ENCODE peak calls at places on chromosome 18, in nine cellular contexts. P is H54, L is spleen, T is Peyer's patch, W is IMR-90, R is H1, G is breast epithelium, D is tibial nerve, Q is GM12892. K is an unnamed sample.

GRCh38 chr18:11872479-11873136 is 21.4 kb downstream of the CHMP1B start:
- DNase-seq in P (no peak), L (no peak), T (no peak), W (no peak), R (no peak), G (no peak), D (no peak), Q (no peak), K (no peak)

GRCh38 chr18:58451972-58452334 is 176.9 kb downstream of the ALPK2 start:
- DNase-seq in P (no peak), L (no peak), T (no peak), W (no peak), R (no peak), G (no peak), D (no peak), Q (no peak), K (no peak)

GRCh38 chr18:74896390-74896991 is 298.8 kb downstream of the ZNF407 start:
- DNase-seq in P (no peak), L (no peak), T (peak; percentile 69), W (peak; percentile 12), R (peak; percentile 48), G (peak; percentile 41), D (no peak), Q (peak; percentile 7), K (no peak)

GRCh38 chr18:44741551-44741950 is 60.9 kb downstream of the SETBP1 start:
- DNase-seq in P (no peak), L (no peak), T (no peak), W (no peak), R (no peak), G (no peak), D (no peak), Q (no peak), K (no peak)

GRCh38 chr18:39462436-39462835 is 1896.8 kb upstream of the CELF4 start:
- DNase-seq in P (no peak), L (no peak), T (no peak), W (peak; percentile 66), R (no peak), G (no peak), D (no peak), Q (no peak), K (no peak)

GRCh38 chr18:50633992-50634391 is 74.1 kb downstream of the MAPK4 start:
- DNase-seq in P (no peak), L (no peak), T (no peak), W (no peak), R (no peak), G (no peak), D (no peak), Q (no peak), K (no peak)

GRCh38 chr18:42052137-42052708 is 97.2 kb downstream of the PIK3C3 start:
- DNase-seq in P (no peak), L (no peak), T (no peak), W (peak; percentile 52), R (no peak), G (no peak), D (no peak), Q (no peak), K (no peak)

GRCh38 chr18:11323359-11323819 is 174.0 kb upstream of the PIEZO2 start:
- DNase-seq in P (no peak), L (no peak), T (no peak), W (peak; percentile 72), R (no peak), G (no peak), D (no peak), Q (no peak), K (no peak)

GRCh38 chr18:49632588-49632987 is 70.7 kb downstream of the LIPG start:
- DNase-seq in P (no peak), L (no peak), T (no peak), W (no peak), R (no peak), G (no peak), D (no peak), Q (no peak), K (no peak)

GRCh38 chr18:49628119-49628518 is 66.3 kb downstream of the LIPG start:
- DNase-seq in P (peak; percentile 12), L (no peak), T (peak; percentile 68), W (no peak), R (no peak), G (no peak), D (no peak), Q (no peak), K (no peak)

GRCh38 chr18:49628993-49629795 is 67.3 kb downstream of the LIPG start:
- DNase-seq in P (no peak), L (no peak), T (peak; percentile 66), W (no peak), R (no peak), G (no peak), D (no peak), Q (no peak), K (no peak)

GRCh38 chr18:49631146-49631866 is 69.4 kb downstream of the LIPG start:
- DNase-seq in P (no peak), L (no peak), T (no peak), W (no peak), R (no peak), G (no peak), D (no peak), Q (no peak), K (no peak)

DNA sequence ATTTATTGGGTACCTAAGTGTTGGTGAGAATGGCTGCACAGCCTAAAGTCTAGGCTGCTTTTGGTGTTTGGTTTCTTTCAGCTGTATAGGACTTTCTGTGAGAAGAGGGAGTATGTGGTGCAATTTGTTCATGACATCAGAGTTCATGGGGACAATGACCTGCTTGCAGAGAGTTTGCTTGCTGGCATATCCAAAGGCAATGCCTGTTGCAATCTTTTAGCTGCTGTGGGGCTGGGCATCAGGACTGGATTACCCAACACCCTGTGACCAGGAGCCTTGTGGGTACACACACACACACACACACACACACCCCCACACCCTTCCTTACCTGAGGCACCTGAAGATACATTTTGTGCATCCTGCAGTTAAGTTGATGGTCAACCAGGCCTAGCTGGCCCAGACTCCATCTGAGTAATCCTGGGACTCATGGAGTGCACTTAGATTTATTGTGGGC is 68.4 kb downstream of the LIPG start:
- DNase-seq in P (no peak), L (no peak), T (peak; percentile 67), W (no peak), R (no peak), G (peak; percentile 38), D (no peak), Q (no peak), K (no peak)
- TF ChIP-seq POLR2A in P (no peak), L (no peak), T (no peak), W (no peak), R (no peak), G (no peak), D (no peak), Q (no peak), K (no peak)

GRCh38 chr18:52531836-52532235 is 191.8 kb downstream of the DCC start:
- DNase-seq in P (no peak), L (no peak), T (no peak), W (no peak), R (no peak), G (no peak), D (no peak), Q (no peak), K (no peak)
- TF ChIP-seq POLR2A in P (no peak), L (no peak), T (no peak), W (no peak), R (no peak), G (no peak), D (no peak), Q (no peak), K (no peak)

GRCh38 chr18:35040988-35041751 is at the start of gene MAPRE2:
- DNase-seq in P (peak; percentile 75), L (peak; percentile 100), T (peak; percentile 98), W (peak; percentile 96), R (peak; percentile 99), G (peak; percentile 98), D (peak; percentile 100), Q (peak; percentile 82), K (peak; percentile 75)

GRCh38 chr18:35041752-35042379 is 653 bp downstream of the MAPRE2 start:
- DNase-seq in P (no peak), L (no peak), T (no peak), W (no peak), R (no peak), G (no peak), D (no peak), Q (no peak), K (no peak)

GRCh38 chr18:35040638-35040987 is 600 bp upstream of the MAPRE2 start:
- DNase-seq in P (no peak), L (no peak), T (no peak), W (no peak), R (no peak), G (no peak), D (no peak), Q (no peak), K (no peak)

GRCh38 chr18:35043207-35043606 is 2.0 kb downstream of the MAPRE2 start:
- DNase-seq in P (no peak), L (no peak), T (no peak), W (no peak), R (no peak), G (no peak), D (no peak), Q (no peak), K (no peak)

DNA sequence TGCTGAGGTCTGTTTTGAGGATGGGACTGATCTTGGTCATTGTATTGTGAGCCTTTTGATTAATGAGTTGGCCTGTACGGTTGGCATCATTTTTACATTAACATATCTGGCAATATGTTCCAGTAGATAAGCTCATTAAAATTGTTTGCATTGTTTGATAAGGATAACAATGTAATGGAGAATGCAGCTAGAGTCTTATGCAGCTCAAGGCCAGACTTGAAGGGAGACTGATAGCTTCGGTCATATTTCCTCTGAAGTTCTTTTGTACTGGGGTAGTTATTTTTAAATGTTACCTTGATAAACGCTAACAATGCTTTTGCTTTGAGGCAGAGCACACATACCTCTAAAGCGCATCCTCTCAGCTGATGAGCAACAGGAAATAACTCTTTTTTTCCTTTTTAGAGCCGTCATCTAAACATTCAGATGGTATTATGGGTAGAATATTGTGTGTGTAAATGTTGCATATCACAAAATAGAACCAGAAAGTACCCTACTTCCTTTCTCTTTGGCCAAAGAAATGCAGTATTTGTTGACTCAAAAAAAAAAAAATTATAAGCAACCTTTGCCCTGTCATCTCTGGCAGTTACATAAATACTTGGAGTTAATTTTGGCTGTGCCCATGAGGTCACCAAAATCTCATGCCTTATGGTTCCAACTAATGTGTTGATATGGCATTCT is 1.3 kb downstream of the MAPRE2 start:
- DNase-seq in P (no peak), L (no peak), T (no peak), W (no peak), R (no peak), G (no peak), D (no peak), Q (no peak), K (no peak)
- TF ChIP-seq POLR2A in P (no peak), L (no peak), T (no peak), W (no peak), R (no peak), G (no peak), D (no peak), Q (no peak), K (no peak)

DNA sequence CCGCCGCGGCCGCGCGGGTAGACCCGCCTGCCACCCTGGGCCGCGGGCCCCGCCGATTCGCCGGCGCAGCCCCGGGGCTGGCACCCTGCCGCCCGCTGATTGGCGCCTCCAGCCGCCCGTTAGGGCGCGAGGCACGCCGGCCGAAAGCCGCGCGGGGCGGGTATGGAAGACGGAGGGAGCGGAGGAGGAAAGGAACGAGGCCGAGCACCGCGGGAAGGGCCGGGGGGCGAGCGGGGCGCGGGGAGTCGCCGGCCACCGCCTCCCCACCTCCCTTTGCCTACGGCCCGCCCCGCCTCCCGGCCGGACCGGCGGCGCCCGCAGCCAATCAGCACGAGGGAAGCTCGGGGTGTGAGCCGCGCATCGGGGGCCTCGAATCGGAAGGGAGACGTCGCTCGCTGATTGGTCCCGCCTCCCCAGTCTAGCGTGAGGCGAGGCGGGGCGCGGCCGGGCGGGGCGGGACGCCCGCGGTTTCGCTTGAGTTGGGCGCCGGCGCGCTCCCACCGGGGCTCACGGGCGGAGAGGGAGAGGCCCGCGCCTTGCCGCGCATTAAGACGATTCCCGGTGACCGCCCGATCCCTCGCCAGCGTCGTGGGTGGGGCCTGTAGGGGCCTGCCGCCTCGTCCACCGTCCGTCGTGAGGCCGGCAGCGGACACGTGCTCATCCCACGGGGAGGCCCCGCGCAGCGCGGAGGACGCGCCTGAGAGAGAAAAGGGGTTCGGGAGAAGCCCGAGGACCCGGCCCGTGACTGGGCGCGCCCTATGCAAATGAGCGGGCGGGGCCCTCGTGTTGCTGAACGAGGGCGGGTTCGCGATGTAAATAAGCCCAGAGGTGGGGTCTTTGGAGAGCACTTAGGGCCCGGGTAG is 616 bp upstream of the SMAD2 start:
- DNase-seq in P (peak; percentile 74), L (peak; percentile 99), T (peak; percentile 97), W (peak; percentile 94), R (peak; percentile 92), G (peak; percentile 97), D (peak; percentile 91), Q (peak; percentile 79), K (peak; percentile 78)
- TF ChIP-seq POLR2A in P (peak; percentile 53), L (no peak), T (peak; percentile 61), W (peak; percentile 37), R (peak; percentile 55), G (peak; percentile 80), D (peak; percentile 70), Q (peak; percentile 78), K (peak; percentile 49)

K was measured in GM12891.